ENCODE peak calls at places on chromosomes 4 and X, in nine cellular contexts. One of them, this sample, is unnamed.

GRCh38 chrX:46710425-46710824 is 48.5 kb downstream of the SLC9A7 start:
- DNase-seq in neural progenitor cell: no peak
- DNase-seq in GM13976: no peak
- DNase-seq in tibial artery: no peak
- DNase-seq in lung: no peak
- DNase-seq in MCF 10A: peak
- DNase-seq in PC-3: peak
- DNase-seq in BJ: no peak
- DNase-seq in GM10248: no peak
- DNase-seq in this sample: peak

GRCh38 chrX:136588060-136588459 is 56.0 kb downstream of the VGLL1 start:
- DNase-seq in neural progenitor cell: no peak
- DNase-seq in GM13976: peak
- DNase-seq in tibial artery: no peak
- DNase-seq in lung: no peak
- DNase-seq in MCF 10A: peak
- DNase-seq in PC-3: no peak
- DNase-seq in BJ: no peak
- DNase-seq in GM10248: peak
- DNase-seq in this sample: no peak

GRCh38 chrX:77564824-77565223 is 117.6 kb downstream of the FGF16 start:
- DNase-seq in neural progenitor cell: no peak
- DNase-seq in GM13976: no peak
- DNase-seq in tibial artery: no peak
- DNase-seq in lung: no peak
- DNase-seq in MCF 10A: peak
- DNase-seq in PC-3: peak
- DNase-seq in BJ: no peak
- DNase-seq in GM10248: no peak
- DNase-seq in this sample: no peak

GRCh38 chrX:22652596-22652995 is 347.2 kb upstream of the DDX53 start:
- DNase-seq in neural progenitor cell: peak
- DNase-seq in GM13976: no peak
- DNase-seq in tibial artery: no peak
- DNase-seq in lung: no peak
- DNase-seq in MCF 10A: peak
- DNase-seq in PC-3: peak
- DNase-seq in BJ: no peak
- DNase-seq in GM10248: no peak
- DNase-seq in this sample: no peak

GRCh38 chr4:86633854-86634253 is 39.7 kb downstream of the PTPN13 start:
- DNase-seq in neural progenitor cell: no peak
- DNase-seq in GM13976: no peak
- DNase-seq in tibial artery: no peak
- DNase-seq in lung: no peak
- DNase-seq in MCF 10A: no peak
- DNase-seq in PC-3: no peak
- DNase-seq in BJ: no peak
- DNase-seq in GM10248: no peak
- DNase-seq in this sample: no peak

GRCh38 chr4:174041555-174042110 is 241.8 kb downstream of the FBXO8 start:
- DNase-seq in neural progenitor cell: peak
- DNase-seq in GM13976: no peak
- DNase-seq in tibial artery: no peak
- DNase-seq in lung: no peak
- DNase-seq in MCF 10A: no peak
- DNase-seq in PC-3: no peak
- DNase-seq in BJ: no peak
- DNase-seq in GM10248: no peak
- DNase-seq in this sample: no peak

GRCh38 chr4:3252831-3253641 is 4.1 kb downstream of the MSANTD1 start:
- DNase-seq in neural progenitor cell: no peak
- DNase-seq in GM13976: no peak
- DNase-seq in tibial artery: peak
- DNase-seq in lung: no peak
- DNase-seq in MCF 10A: no peak
- DNase-seq in PC-3: no peak
- DNase-seq in BJ: no peak
- DNase-seq in GM10248: no peak
- DNase-seq in this sample: no peak

GRCh38 chr4:48139688-48140087 is 5.6 kb upstream of the TXK start:
- DNase-seq in neural progenitor cell: no peak
- DNase-seq in GM13976: no peak
- DNase-seq in tibial artery: no peak
- DNase-seq in lung: no peak
- DNase-seq in MCF 10A: peak
- DNase-seq in PC-3: peak
- DNase-seq in BJ: no peak
- DNase-seq in GM10248: no peak
- DNase-seq in this sample: no peak

GRCh38 chr4:145735330-145735638 is 55.3 kb downstream of the C4orf51 start:
- DNase-seq in neural progenitor cell: no peak
- DNase-seq in GM13976: no peak
- DNase-seq in tibial artery: no peak
- DNase-seq in lung: peak
- DNase-seq in MCF 10A: peak
- DNase-seq in PC-3: peak
- DNase-seq in BJ: peak
- DNase-seq in GM10248: no peak
- DNase-seq in this sample: peak

GRCh38 chrX:129545408-129545807 is 5.3 kb downstream of the OCRL start:
- DNase-seq in neural progenitor cell: no peak
- DNase-seq in GM13976: no peak
- DNase-seq in tibial artery: no peak
- DNase-seq in lung: no peak
- DNase-seq in MCF 10A: no peak
- DNase-seq in PC-3: no peak
- DNase-seq in BJ: no peak
- DNase-seq in GM10248: no peak
- DNase-seq in this sample: no peak

GRCh38 chrX:10636337-10636736 is 16.0 kb upstream of the MID1 start:
- DNase-seq in neural progenitor cell: peak
- DNase-seq in GM13976: no peak
- DNase-seq in tibial artery: peak
- DNase-seq in lung: peak
- DNase-seq in MCF 10A: peak
- DNase-seq in PC-3: peak
- DNase-seq in BJ: no peak
- DNase-seq in GM10248: no peak
- DNase-seq in this sample: peak

GRCh38 chr4:40409835-40410234 is 74.7 kb downstream of the CHRNA9 start:
- DNase-seq in neural progenitor cell: no peak
- DNase-seq in GM13976: no peak
- DNase-seq in tibial artery: no peak
- DNase-seq in lung: no peak
- DNase-seq in MCF 10A: peak
- DNase-seq in PC-3: peak
- DNase-seq in BJ: no peak
- DNase-seq in GM10248: no peak
- DNase-seq in this sample: no peak

GRCh38 chrX:48715876-48716502 is 19.5 kb downstream of the SUV39H1 start:
- DNase-seq in neural progenitor cell: no peak
- DNase-seq in GM13976: no peak
- DNase-seq in tibial artery: no peak
- DNase-seq in lung: no peak
- DNase-seq in MCF 10A: no peak
- DNase-seq in PC-3: peak
- DNase-seq in BJ: no peak
- DNase-seq in GM10248: no peak
- DNase-seq in this sample: no peak

GRCh38 chrX:8748855-8749254 is 16.9 kb upstream of the ANOS1 start:
- DNase-seq in neural progenitor cell: peak
- DNase-seq in GM13976: peak
- DNase-seq in tibial artery: no peak
- DNase-seq in lung: no peak
- DNase-seq in MCF 10A: peak
- DNase-seq in PC-3: peak
- DNase-seq in BJ: no peak
- DNase-seq in GM10248: peak
- DNase-seq in this sample: peak

GRCh38 chr4:185721949-185722316 is 90.1 kb downstream of the SORBS2 start:
- DNase-seq in neural progenitor cell: no peak
- DNase-seq in GM13976: no peak
- DNase-seq in tibial artery: no peak
- DNase-seq in lung: no peak
- DNase-seq in MCF 10A: peak
- DNase-seq in PC-3: peak
- DNase-seq in BJ: no peak
- DNase-seq in GM10248: no peak
- DNase-seq in this sample: no peak

GRCh38 chr4:5924466-5925125 is 31.7 kb upstream of the CRMP1 start:
- DNase-seq in neural progenitor cell: no peak
- DNase-seq in GM13976: no peak
- DNase-seq in tibial artery: no peak
- DNase-seq in lung: no peak
- DNase-seq in MCF 10A: no peak
- DNase-seq in PC-3: no peak
- DNase-seq in BJ: no peak
- DNase-seq in GM10248: no peak
- DNase-seq in this sample: no peak

GRCh38 chrX:149074429-149074828 is 430.7 kb downstream of the IDS start:
- DNase-seq in neural progenitor cell: no peak
- DNase-seq in GM13976: peak
- DNase-seq in tibial artery: peak
- DNase-seq in lung: no peak
- DNase-seq in MCF 10A: peak
- DNase-seq in PC-3: no peak
- DNase-seq in BJ: no peak
- DNase-seq in GM10248: peak
- DNase-seq in this sample: no peak

GRCh38 chr4:77025643-77026321 is 50.0 kb downstream of the CCNI start:
- DNase-seq in neural progenitor cell: no peak
- DNase-seq in GM13976: peak
- DNase-seq in tibial artery: no peak
- DNase-seq in lung: no peak
- DNase-seq in MCF 10A: no peak
- DNase-seq in PC-3: no peak
- DNase-seq in BJ: no peak
- DNase-seq in GM10248: peak
- DNase-seq in this sample: no peak

GRCh38 chrX:100819534-100819836 is 706 bp upstream of the CSTF2 start:
- DNase-seq in neural progenitor cell: no peak
- DNase-seq in GM13976: no peak
- DNase-seq in tibial artery: no peak
- DNase-seq in lung: no peak
- DNase-seq in MCF 10A: no peak
- DNase-seq in PC-3: no peak
- DNase-seq in BJ: no peak
- DNase-seq in GM10248: no peak
- DNase-seq in this sample: no peak

GRCh38 chr4:111641813-111642579 is 503.3 kb upstream of the FAM241A start:
- DNase-seq in neural progenitor cell: peak
- DNase-seq in GM13976: peak
- DNase-seq in tibial artery: peak
- DNase-seq in lung: peak
- DNase-seq in MCF 10A: peak
- DNase-seq in PC-3: peak
- DNase-seq in BJ: peak
- DNase-seq in GM10248: peak
- DNase-seq in this sample: peak

GRCh38 chr4:53702334-53703266 is 111.3 kb upstream of the LNX1 start:
- DNase-seq in neural progenitor cell: peak
- DNase-seq in GM13976: peak
- DNase-seq in tibial artery: peak
- DNase-seq in lung: peak
- DNase-seq in MCF 10A: peak
- DNase-seq in PC-3: peak
- DNase-seq in BJ: peak
- DNase-seq in GM10248: peak
- DNase-seq in this sample: peak
- TF ChIP-seq CTCF in neural progenitor cell: peak
- TF ChIP-seq CTCF in GM13976: no peak
- TF ChIP-seq CTCF in tibial artery: no peak
- TF ChIP-seq CTCF in lung: no peak
- TF ChIP-seq CTCF in MCF 10A: no peak
- TF ChIP-seq CTCF in PC-3: peak
- TF ChIP-seq CTCF in BJ: peak
- TF ChIP-seq CTCF in GM10248: peak
- TF ChIP-seq CTCF in this sample: no peak

GRCh38 chr4:128782076-128782715 is 27.3 kb upstream of the JADE1 start:
- DNase-seq in neural progenitor cell: peak
- DNase-seq in GM13976: peak
- DNase-seq in tibial artery: peak
- DNase-seq in lung: no peak
- DNase-seq in MCF 10A: peak
- DNase-seq in PC-3: peak
- DNase-seq in BJ: no peak
- DNase-seq in GM10248: peak
- DNase-seq in this sample: no peak
- TF ChIP-seq CTCF in neural progenitor cell: peak
- TF ChIP-seq CTCF in GM13976: peak
- TF ChIP-seq CTCF in tibial artery: peak
- TF ChIP-seq CTCF in lung: peak
- TF ChIP-seq CTCF in MCF 10A: no peak
- TF ChIP-seq CTCF in PC-3: peak
- TF ChIP-seq CTCF in BJ: no peak
- TF ChIP-seq CTCF in GM10248: peak
- TF ChIP-seq CTCF in this sample: no peak

GRCh38 chrX:17692709-17693346 is 44.5 kb upstream of the SCML1 start:
- DNase-seq in neural progenitor cell: peak
- DNase-seq in GM13976: no peak
- DNase-seq in tibial artery: no peak
- DNase-seq in lung: no peak
- DNase-seq in MCF 10A: peak
- DNase-seq in PC-3: peak
- DNase-seq in BJ: no peak
- DNase-seq in GM10248: no peak
- DNase-seq in this sample: no peak

GRCh38 chrX:17700976-17701375 is 36.3 kb upstream of the SCML1 start:
- DNase-seq in neural progenitor cell: no peak
- DNase-seq in GM13976: no peak
- DNase-seq in tibial artery: no peak
- DNase-seq in lung: no peak
- DNase-seq in MCF 10A: no peak
- DNase-seq in PC-3: peak
- DNase-seq in BJ: no peak
- DNase-seq in GM10248: no peak
- DNase-seq in this sample: no peak

GRCh38 chrX:17697191-17697590 is 40.1 kb upstream of the SCML1 start:
- DNase-seq in neural progenitor cell: no peak
- DNase-seq in GM13976: no peak
- DNase-seq in tibial artery: no peak
- DNase-seq in lung: no peak
- DNase-seq in MCF 10A: peak
- DNase-seq in PC-3: peak
- DNase-seq in BJ: no peak
- DNase-seq in GM10248: no peak
- DNase-seq in this sample: no peak
- TF ChIP-seq CTCF in neural progenitor cell: no peak
- TF ChIP-seq CTCF in GM13976: no peak
- TF ChIP-seq CTCF in tibial artery: no peak
- TF ChIP-seq CTCF in lung: no peak
- TF ChIP-seq CTCF in MCF 10A: peak
- TF ChIP-seq CTCF in PC-3: peak
- TF ChIP-seq CTCF in BJ: no peak
- TF ChIP-seq CTCF in GM10248: no peak
- TF ChIP-seq CTCF in this sample: no peak

DNA sequence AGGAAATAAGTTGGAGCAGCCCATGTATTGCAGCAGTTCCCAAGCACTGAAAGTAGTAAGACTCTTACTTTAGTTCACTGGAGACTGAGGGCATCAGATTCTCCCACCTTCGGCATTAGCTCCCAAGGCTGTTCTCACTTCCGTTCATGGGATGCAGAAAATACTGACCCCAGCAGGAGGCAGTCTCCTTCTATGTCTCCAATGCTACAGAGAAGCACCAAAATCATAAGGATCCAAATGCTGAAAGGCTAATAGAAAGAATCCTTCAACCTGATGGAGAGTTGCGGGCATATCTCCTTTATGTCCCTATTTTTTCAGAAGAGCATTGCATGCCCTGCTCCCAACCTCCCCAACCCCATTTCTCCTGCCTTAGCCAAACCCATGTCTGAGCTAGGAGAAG is 32.4 kb downstream of the ADH7 start:
- DNase-seq in neural progenitor cell: no peak
- DNase-seq in GM13976: no peak
- DNase-seq in tibial artery: no peak
- DNase-seq in lung: no peak
- DNase-seq in MCF 10A: no peak
- DNase-seq in PC-3: no peak
- DNase-seq in BJ: no peak
- DNase-seq in GM10248: no peak
- DNase-seq in this sample: no peak
- TF ChIP-seq CTCF in neural progenitor cell: peak
- TF ChIP-seq CTCF in GM13976: no peak
- TF ChIP-seq CTCF in tibial artery: no peak
- TF ChIP-seq CTCF in lung: no peak
- TF ChIP-seq CTCF in MCF 10A: no peak
- TF ChIP-seq CTCF in PC-3: no peak
- TF ChIP-seq CTCF in BJ: no peak
- TF ChIP-seq CTCF in GM10248: no peak
- TF ChIP-seq CTCF in this sample: no peak

This sample was measured in RWPE1.